ENCODE peak calls at places on chromosomes 6 and 20, in six cellular contexts. H is esophagus squamous epithelium, P is endothelial cell of umbilical vein, E is fibroblast of the aortic adventitia, C is mammary epithelial cell, X is colonic mucosa. J is an unnamed sample.

GRCh38 chr6:87904041-87904440 is 143.6 kb upstream of the SPACA1 start:
- DNase-seq in H (no peak), P (no peak), E (no peak), C (no peak), X (no peak), J (no peak)

GRCh38 chr6:81891869-81892268 is 139.4 kb upstream of the TENT5A start:
- DNase-seq in H (no peak), P (no peak), E (no peak), C (no peak), X (no peak), J (no peak)

GRCh38 chr6:31402324-31403282 is 792 bp upstream of the MICA start:
- DNase-seq in H (no peak), P (no peak), E (peak), C (no peak), X (peak), J (no peak)

GRCh38 chr6:41092421-41093140 is 19.8 kb downstream of the NFYA start:
- DNase-seq in H (no peak), P (peak), E (peak), C (peak), X (no peak), J (no peak)

GRCh38 chr6:142846459-142846831 is 98.5 kb downstream of the HIVEP2 start:
- DNase-seq in H (no peak), P (no peak), E (peak), C (peak), X (no peak), J (no peak)

GRCh38 chr6:107354470-107354869 is 104.9 kb downstream of the PDSS2 start:
- DNase-seq in H (no peak), P (no peak), E (no peak), C (no peak), X (no peak), J (no peak)

GRCh38 chr6:141580988-141581387 is 551.7 kb upstream of the GJE1 start:
- DNase-seq in H (no peak), P (no peak), E (peak), C (peak), X (no peak), J (no peak)

GRCh38 chr6:129089357-129089756 is 206.4 kb downstream of the LAMA2 start:
- DNase-seq in H (no peak), P (no peak), E (no peak), C (no peak), X (no peak), J (no peak)

GRCh38 chr6:28478518-28478917 is 35.2 kb upstream of the ZSCAN23 start:
- DNase-seq in H (no peak), P (no peak), E (no peak), C (no peak), X (no peak), J (no peak)

GRCh38 chr6:2756687-2757224 is 6.0 kb upstream of the MYLK4 start:
- DNase-seq in H (no peak), P (no peak), E (no peak), C (no peak), X (no peak), J (no peak)

GRCh38 chr6:137823826-137824501 is 43.1 kb upstream of the TNFAIP3 start:
- DNase-seq in H (no peak), P (no peak), E (peak), C (peak), X (peak), J (no peak)

GRCh38 chr6:165662041-165662491 is 975 bp downstream of the PDE10A start:
- DNase-seq in H (no peak), P (no peak), E (peak), C (no peak), X (no peak), J (no peak)

GRCh38 chr6:107716688-107717089 is 107.4 kb downstream of the SCML4 start:
- DNase-seq in H (no peak), P (no peak), E (no peak), C (no peak), X (no peak), J (no peak)

GRCh38 chr20:19735446-19735845 is 22.6 kb upstream of the RIN2 start:
- DNase-seq in H (no peak), P (peak), E (peak), C (peak), X (peak), J (no peak)

GRCh38 chr6:87905101-87905517 is 142.5 kb upstream of the SPACA1 start:
- DNase-seq in H (no peak), P (no peak), E (no peak), C (peak), X (no peak), J (no peak)

GRCh38 chr20:62019144-62019805 is 46.4 kb downstream of the TAF4 start:
- DNase-seq in H (no peak), P (no peak), E (no peak), C (no peak), X (no peak), J (no peak)

GRCh38 chr6:117351521-117351920 is 74.2 kb downstream of the ROS1 start:
- DNase-seq in H (no peak), P (no peak), E (no peak), C (no peak), X (no peak), J (no peak)

GRCh38 chr6:26157150-26157837 is 70.1 kb downstream of the HFE start:
- DNase-seq in H (no peak), P (peak), E (no peak), C (no peak), X (peak), J (no peak)

GRCh38 chr6:141484726-141485125 is 648.0 kb upstream of the GJE1 start:
- DNase-seq in H (no peak), P (no peak), E (peak), C (peak), X (no peak), J (no peak)

GRCh38 chr6:157831424-157832249 is 8.6 kb downstream of the SNX9 start:
- DNase-seq in H (no peak), P (no peak), E (no peak), C (no peak), X (no peak), J (no peak)

GRCh38 chr6:111573118-111573883 is 32.4 kb downstream of the TRAF3IP2 start:
- DNase-seq in H (no peak), P (no peak), E (peak), C (peak), X (no peak), J (no peak)

GRCh38 chr6:17600527-17601388 is 656 bp downstream of the FAM8A1 start:
- DNase-seq in H (no peak), P (peak), E (peak), C (peak), X (peak), J (no peak)

GRCh38 chr6:159677226-159677901 is 15.7 kb downstream of the SOD2 start:
- DNase-seq in H (no peak), P (no peak), E (no peak), C (no peak), X (no peak), J (no peak)

GRCh38 chr6:167827062-167827587 is 414 bp downstream of the AFDN start:
- DNase-seq in H (no peak), P (no peak), E (no peak), C (no peak), X (no peak), J (no peak)

GRCh38 chr6:96467814-96468213 is 53.8 kb upstream of the UFL1 start:
- DNase-seq in H (no peak), P (no peak), E (no peak), C (no peak), X (no peak), J (no peak)

GRCh38 chr6:27592481-27593199 is 119.7 kb upstream of the ZNF184 start:
- DNase-seq in H (no peak), P (peak), E (peak), C (peak), X (peak), J (no peak)

GRCh38 chr6:113564401-113565161 is 292.6 kb upstream of the MARCKS start:
- DNase-seq in H (peak), P (peak), E (peak), C (no peak), X (peak), J (peak)

GRCh38 chr20:44725852-44726251 is 10.7 kb downstream of the CCN5 start:
- DNase-seq in H (no peak), P (no peak), E (no peak), C (no peak), X (no peak), J (no peak)

GRCh38 chr20:22686097-22686496 is 101.7 kb upstream of the FOXA2 start:
- DNase-seq in H (no peak), P (peak), E (peak), C (peak), X (peak), J (no peak)

GRCh38 chr20:52031206-52031573 is 160.4 kb downstream of the ZFP64 start:
- DNase-seq in H (no peak), P (no peak), E (no peak), C (no peak), X (no peak), J (no peak)

GRCh38 chr20:44691424-44692423 is 23.4 kb upstream of the CCN5 start:
- DNase-seq in H (no peak), P (no peak), E (peak), C (no peak), X (no peak), J (no peak)

GRCh38 chr20:1528811-1529210 is 28.7 kb downstream of the SIRPD start:
- DNase-seq in H (no peak), P (no peak), E (no peak), C (peak), X (no peak), J (no peak)

GRCh38 chr20:34302312-34302722 is 838 bp downstream of the AHCY start:
- DNase-seq in H (no peak), P (no peak), E (peak), C (peak), X (no peak), J (no peak)

GRCh38 chr20:32067234-32067821 is 15.3 kb downstream of the HCK start:
- DNase-seq in H (no peak), P (no peak), E (peak), C (peak), X (no peak), J (no peak)

GRCh38 chr20:14829897-14830296 is 492.5 kb upstream of the FLRT3 start:
- DNase-seq in H (no peak), P (no peak), E (no peak), C (no peak), X (no peak), J (no peak)

GRCh38 chr20:3919352-3919751 is 30.2 kb downstream of the PANK2 start:
- DNase-seq in H (no peak), P (no peak), E (peak), C (no peak), X (no peak), J (no peak)

DNA sequence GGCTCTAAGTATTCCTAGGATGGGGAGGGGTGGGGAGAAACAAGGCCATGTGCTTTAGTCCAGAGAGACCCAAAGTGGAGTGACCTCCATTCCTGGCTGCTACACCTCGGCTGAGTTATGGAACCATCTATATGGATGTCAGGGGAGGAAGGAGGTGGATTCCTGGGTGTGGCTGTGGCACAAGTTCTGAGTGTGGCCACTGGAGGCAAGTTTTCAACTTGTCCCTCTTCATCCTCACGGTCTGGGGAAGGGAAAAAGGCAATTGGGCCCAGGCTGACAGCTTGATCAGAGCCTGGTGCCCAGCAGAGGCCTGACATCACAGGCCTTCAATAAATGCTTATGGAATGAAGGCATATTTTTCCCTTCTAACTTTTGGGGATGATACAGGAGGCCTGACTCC is 2.0 kb upstream of the ITPR3 start:
- DNase-seq in H (no peak), P (no peak), E (no peak), C (no peak), X (no peak), J (no peak)
- TF ChIP-seq CTCF in H (no peak), P (no peak), E (no peak), C (no peak), X (no peak), J (no peak)

GRCh38 chr20:57748601-57749130 is 38.9 kb upstream of the PMEPA1 start:
- DNase-seq in H (no peak), P (peak), E (peak), C (peak), X (peak), J (peak)
- TF ChIP-seq CTCF in H (no peak), P (no peak), E (no peak), C (peak), X (no peak), J (no peak)

GRCh38 chr6:37538107-37538506 is 38.4 kb upstream of the CCDC167 start:
- DNase-seq in H (no peak), P (peak), E (no peak), C (peak), X (no peak), J (no peak)
- TF ChIP-seq CTCF in H (no peak), P (peak), E (peak), C (peak), X (no peak), J (no peak)

GRCh38 chr20:9831032-9831431 is 7.8 kb downstream of the PAK5 start:
- DNase-seq in H (no peak), P (no peak), E (no peak), C (no peak), X (no peak), J (no peak)
- TF ChIP-seq CTCF in H (no peak), P (no peak), E (no peak), C (no peak), X (no peak), J (no peak)

DNA sequence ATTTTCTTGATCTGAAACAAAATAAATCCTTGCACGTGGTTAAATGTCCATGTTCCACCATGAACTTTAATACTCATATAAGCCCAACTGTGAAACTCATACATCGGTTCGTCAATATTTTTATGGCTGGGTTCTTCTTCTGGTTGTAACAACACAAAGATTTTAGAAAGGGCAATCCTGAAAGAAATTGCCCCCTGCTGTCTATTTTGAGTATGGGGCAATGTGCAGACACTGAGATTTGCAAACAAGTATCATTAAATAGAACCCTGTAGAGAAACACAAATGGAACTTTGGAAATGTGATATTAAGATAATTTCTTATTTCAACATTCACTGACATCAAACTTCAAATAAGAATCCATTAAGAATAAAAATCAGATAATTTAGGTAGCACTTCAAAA is 80.2 kb upstream of the PHACTR1 start:
- DNase-seq in H (no peak), P (no peak), E (no peak), C (no peak), X (no peak), J (no peak)
- TF ChIP-seq CTCF in H (no peak), P (no peak), E (peak), C (no peak), X (no peak), J (peak)

GRCh38 chr20:7989379-7989778 is 30.2 kb downstream of the TMX4 start:
- DNase-seq in H (no peak), P (peak), E (peak), C (no peak), X (no peak), J (no peak)
- TF ChIP-seq CTCF in H (no peak), P (no peak), E (peak), C (no peak), X (no peak), J (no peak)

DNA sequence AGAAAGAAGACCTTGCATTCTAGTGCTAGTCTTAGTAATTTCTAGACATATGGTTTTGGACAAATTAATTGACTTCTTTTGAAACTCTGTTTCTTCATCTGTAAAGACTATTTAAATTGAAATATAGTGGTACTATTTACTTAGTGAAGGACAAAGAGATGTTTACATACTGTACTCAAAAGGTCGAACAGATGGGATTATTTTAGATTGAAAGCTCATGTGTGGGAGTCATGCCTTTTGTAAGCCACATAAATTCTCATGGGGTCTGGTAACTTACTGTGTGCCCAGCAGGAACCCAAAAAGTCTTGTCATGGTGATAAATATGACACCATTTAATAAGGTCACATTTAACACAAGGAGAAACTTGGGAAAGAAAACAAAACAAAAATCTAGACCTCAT is 368.2 kb upstream of the CITED2 start:
- DNase-seq in H (no peak), P (no peak), E (no peak), C (no peak), X (no peak), J (no peak)
- TF ChIP-seq CTCF in H (no peak), P (no peak), E (no peak), C (no peak), X (no peak), J (no peak)

GRCh38 chr20:38173237-38174156 is 8.4 kb upstream of the TGM2 start:
- DNase-seq in H (no peak), P (peak), E (peak), C (peak), X (no peak), J (peak)
- TF ChIP-seq CTCF in H (no peak), P (no peak), E (peak), C (peak), X (no peak), J (peak)